ENCODE peak calls at places on chromosomes 3 and 15, in six cellular contexts. One of them, this sample, is unnamed.

GRCh38 chr3:71208273-71209095 is 375.0 kb downstream of the FOXP1 start:
- DNase-seq in NCI-H1436: peak
- DNase-seq in HS-27A: no peak
- DNase-seq in stimulated activated CD4-positive, alpha-beta T cell treated with anti-CD3 and anti-CD28 coated beads, Interleukin-1b, Interleukin-23, amount 100 ng/mL, for 4 hours: no peak
- DNase-seq in putamen: no peak
- DNase-seq in SJSA1: peak
- DNase-seq in this sample: peak

GRCh38 chr3:97579365-97579764 is 185.2 kb upstream of the ARL6 start:
- DNase-seq in SJSA1: no peak
- DNase-seq in NCI-H1436: peak
- DNase-seq in HS-27A: no peak
- DNase-seq in stimulated activated CD4-positive, alpha-beta T cell treated with anti-CD3 and anti-CD28 coated beads, Interleukin-1b, Interleukin-23, amount 100 ng/mL, for 4 hours: no peak
- DNase-seq in putamen: no peak
- DNase-seq in this sample: peak

GRCh38 chr3:169348981-169349942 is 314.2 kb downstream of the MECOM start:
- DNase-seq in SJSA1: no peak
- DNase-seq in HS-27A: peak
- DNase-seq in stimulated activated CD4-positive, alpha-beta T cell treated with anti-CD3 and anti-CD28 coated beads, Interleukin-1b, Interleukin-23, amount 100 ng/mL, for 4 hours: no peak
- DNase-seq in putamen: no peak
- DNase-seq in NCI-H1436: no peak
- DNase-seq in this sample: no peak

GRCh38 chr3:129463736-129464135 is 23.7 kb downstream of the IFT122 start:
- DNase-seq in putamen: peak
- DNase-seq in NCI-H1436: no peak
- DNase-seq in stimulated activated CD4-positive, alpha-beta T cell treated with anti-CD3 and anti-CD28 coated beads, Interleukin-1b, Interleukin-23, amount 100 ng/mL, for 4 hours: no peak
- DNase-seq in HS-27A: no peak
- DNase-seq in SJSA1: no peak
- DNase-seq in this sample: no peak

GRCh38 chr3:59771760-59772159 is 721.9 kb upstream of the CFAP20DC start:
- DNase-seq in SJSA1: peak
- DNase-seq in putamen: no peak
- DNase-seq in HS-27A: peak
- DNase-seq in NCI-H1436: no peak
- DNase-seq in stimulated activated CD4-positive, alpha-beta T cell treated with anti-CD3 and anti-CD28 coated beads, Interleukin-1b, Interleukin-23, amount 100 ng/mL, for 4 hours: no peak
- DNase-seq in this sample: no peak

GRCh38 chr15:35673093-35673573 is 127.2 kb upstream of the DPH6 start:
- DNase-seq in NCI-H1436: no peak
- DNase-seq in stimulated activated CD4-positive, alpha-beta T cell treated with anti-CD3 and anti-CD28 coated beads, Interleukin-1b, Interleukin-23, amount 100 ng/mL, for 4 hours: no peak
- DNase-seq in SJSA1: no peak
- DNase-seq in putamen: no peak
- DNase-seq in HS-27A: no peak
- DNase-seq in this sample: no peak

GRCh38 chr3:133330542-133330941 is 69.3 kb upstream of the BFSP2 start:
- DNase-seq in putamen: no peak
- DNase-seq in stimulated activated CD4-positive, alpha-beta T cell treated with anti-CD3 and anti-CD28 coated beads, Interleukin-1b, Interleukin-23, amount 100 ng/mL, for 4 hours: no peak
- DNase-seq in HS-27A: no peak
- DNase-seq in SJSA1: no peak
- DNase-seq in NCI-H1436: no peak
- DNase-seq in this sample: no peak

GRCh38 chr15:25176991-25177954 is 222.5 kb downstream of the SNRPN start:
- DNase-seq in SJSA1: peak
- DNase-seq in NCI-H1436: no peak
- DNase-seq in HS-27A: no peak
- DNase-seq in stimulated activated CD4-positive, alpha-beta T cell treated with anti-CD3 and anti-CD28 coated beads, Interleukin-1b, Interleukin-23, amount 100 ng/mL, for 4 hours: no peak
- DNase-seq in putamen: no peak
- DNase-seq in this sample: no peak

GRCh38 chr3:16423947-16424673 is 89.4 kb downstream of the RFTN1 start:
- DNase-seq in NCI-H1436: no peak
- DNase-seq in SJSA1: no peak
- DNase-seq in putamen: no peak
- DNase-seq in stimulated activated CD4-positive, alpha-beta T cell treated with anti-CD3 and anti-CD28 coated beads, Interleukin-1b, Interleukin-23, amount 100 ng/mL, for 4 hours: no peak
- DNase-seq in HS-27A: no peak
- DNase-seq in this sample: peak

GRCh38 chr15:74630284-74631086 is 14.8 kb downstream of the CLK3 start:
- DNase-seq in stimulated activated CD4-positive, alpha-beta T cell treated with anti-CD3 and anti-CD28 coated beads, Interleukin-1b, Interleukin-23, amount 100 ng/mL, for 4 hours: no peak
- DNase-seq in putamen: no peak
- DNase-seq in HS-27A: no peak
- DNase-seq in SJSA1: no peak
- DNase-seq in NCI-H1436: no peak
- DNase-seq in this sample: no peak

GRCh38 chr15:68431037-68431791 is 749 bp downstream of the ITGA11 start:
- DNase-seq in putamen: no peak
- DNase-seq in HS-27A: no peak
- DNase-seq in SJSA1: peak
- DNase-seq in NCI-H1436: no peak
- DNase-seq in stimulated activated CD4-positive, alpha-beta T cell treated with anti-CD3 and anti-CD28 coated beads, Interleukin-1b, Interleukin-23, amount 100 ng/mL, for 4 hours: no peak
- DNase-seq in this sample: peak

GRCh38 chr15:27017168-27017809 is 46.3 kb downstream of the GABRG3 start:
- DNase-seq in SJSA1: no peak
- DNase-seq in HS-27A: no peak
- DNase-seq in stimulated activated CD4-positive, alpha-beta T cell treated with anti-CD3 and anti-CD28 coated beads, Interleukin-1b, Interleukin-23, amount 100 ng/mL, for 4 hours: no peak
- DNase-seq in NCI-H1436: peak
- DNase-seq in putamen: peak
- DNase-seq in this sample: peak

GRCh38 chr3:72265250-72265649 is 480.3 kb upstream of the PROK2 start:
- DNase-seq in SJSA1: no peak
- DNase-seq in stimulated activated CD4-positive, alpha-beta T cell treated with anti-CD3 and anti-CD28 coated beads, Interleukin-1b, Interleukin-23, amount 100 ng/mL, for 4 hours: no peak
- DNase-seq in NCI-H1436: no peak
- DNase-seq in HS-27A: no peak
- DNase-seq in putamen: no peak
- DNase-seq in this sample: no peak

This sample was measured in NCI-H1105.